ENCODE peak calls at places on chromosomes 7 and 10, in ten cellular contexts. E, Q, L, S, J, A, O, N, V and G are unnamed samples.

GRCh38 chr7:116420003-116420402 is 79.5 kb upstream of the CAV2 start:
- DNase-seq in E (no peak), Q (no peak), L (no peak), S (no peak), J (no peak), A (no peak), O (no peak), N (no peak), V (no peak), G (no peak)

GRCh38 chr10:114822771-114823463 is 1.3 kb downstream of the FHIP2A start:
- DNase-seq in E (no peak), Q (peak; percentile 54), L (peak; percentile 23), S (no peak), J (no peak), A (no peak), O (no peak), N (no peak), V (peak; percentile 80), G (no peak)

GRCh38 chr10:96512997-96513685 is 585 bp downstream of the TLL2 start:
- DNase-seq in E (no peak), Q (no peak), L (no peak), S (peak; percentile 55), J (no peak), A (peak; percentile 36), O (no peak), N (no peak), V (no peak), G (no peak)

GRCh38 chr10:127151541-127151940 is 44.9 kb downstream of the INSYN2A start:
- DNase-seq in E (no peak), Q (peak; percentile 2), L (no peak), S (no peak), J (no peak), A (no peak), O (no peak), N (no peak), V (peak; percentile 51), G (no peak)

GRCh38 chr7:149773446-149774236 is at the start of gene ZNF467:
- DNase-seq in E (peak; percentile 81), Q (no peak), L (no peak), S (peak; percentile 52), J (peak; percentile 36), A (peak; percentile 79), O (peak; percentile 87), N (no peak), V (peak; percentile 28), G (no peak)

GRCh38 chr10:116836087-116836486 is 13.2 kb upstream of the ENO4 start:
- DNase-seq in E (no peak), Q (no peak), L (no peak), S (peak; percentile 85), J (no peak), A (no peak), O (no peak), N (no peak), V (no peak), G (no peak)

GRCh38 chr7:519974-520458 is 370 bp upstream of the PDGFA start:
- DNase-seq in E (peak; percentile 88), Q (peak; percentile 74), L (no peak), S (peak; percentile 86), J (no peak), A (peak; percentile 63), O (peak; percentile 70), N (no peak), V (peak; percentile 57), G (no peak)

GRCh38 chr10:102832987-102833386 is 4.2 kb downstream of the CYP17A1 start:
- DNase-seq in E (no peak), Q (no peak), L (no peak), S (no peak), J (no peak), A (no peak), O (no peak), N (no peak), V (no peak), G (no peak)

GRCh38 chr10:12412671-12413368 is 63.5 kb downstream of the CAMK1D start:
- DNase-seq in E (no peak), Q (no peak), L (no peak), S (no peak), J (no peak), A (no peak), O (no peak), N (peak; percentile 2), V (no peak), G (no peak)

GRCh38 chr7:77222819-77223218 is 23.2 kb upstream of the FGL2 start:
- DNase-seq in E (no peak), Q (no peak), L (no peak), S (no peak), J (no peak), A (no peak), O (no peak), N (no peak), V (no peak), G (no peak)

GRCh38 chr7:92621026-92621540 is 30.9 kb upstream of the FAM133B start:
- DNase-seq in E (peak; percentile 76), Q (peak; percentile 78), L (peak; percentile 41), S (peak; percentile 67), J (peak; percentile 26), A (peak; percentile 28), O (peak; percentile 77), N (peak; percentile 53), V (peak; percentile 88), G (peak; percentile 85)

GRCh38 chr10:970311-971149 is 17.7 kb upstream of the GTPBP4 start:
- DNase-seq in E (no peak), Q (no peak), L (peak; percentile 93), S (no peak), J (no peak), A (no peak), O (no peak), N (no peak), V (peak; percentile 27), G (no peak)

GRCh38 chr10:71726673-71727428 is 7.3 kb upstream of the C10orf105 start:
- DNase-seq in E (no peak), Q (no peak), L (no peak), S (no peak), J (no peak), A (no peak), O (no peak), N (no peak), V (no peak), G (no peak)

GRCh38 chr10:71727429-71728217 is 8.0 kb upstream of the C10orf105 start:
- DNase-seq in E (no peak), Q (peak; percentile 28), L (peak; percentile 60), S (no peak), J (peak; percentile 51), A (peak; percentile 70), O (peak; percentile 70), N (peak; percentile 59), V (peak; percentile 18), G (no peak)

GRCh38 chr10:71729023-71729649 is 9.6 kb upstream of the C10orf105 start:
- DNase-seq in E (no peak), Q (peak; percentile 68), L (peak; percentile 8), S (no peak), J (no peak), A (peak; percentile 77), O (peak; percentile 74), N (no peak), V (peak; percentile 69), G (no peak)

GRCh38 chr10:71725998-71726672 is 6.6 kb upstream of the C10orf105 start:
- DNase-seq in E (no peak), Q (peak; percentile 33), L (peak; percentile 46), S (peak; percentile 61), J (no peak), A (no peak), O (no peak), N (no peak), V (peak; percentile 49), G (no peak)

DNA sequence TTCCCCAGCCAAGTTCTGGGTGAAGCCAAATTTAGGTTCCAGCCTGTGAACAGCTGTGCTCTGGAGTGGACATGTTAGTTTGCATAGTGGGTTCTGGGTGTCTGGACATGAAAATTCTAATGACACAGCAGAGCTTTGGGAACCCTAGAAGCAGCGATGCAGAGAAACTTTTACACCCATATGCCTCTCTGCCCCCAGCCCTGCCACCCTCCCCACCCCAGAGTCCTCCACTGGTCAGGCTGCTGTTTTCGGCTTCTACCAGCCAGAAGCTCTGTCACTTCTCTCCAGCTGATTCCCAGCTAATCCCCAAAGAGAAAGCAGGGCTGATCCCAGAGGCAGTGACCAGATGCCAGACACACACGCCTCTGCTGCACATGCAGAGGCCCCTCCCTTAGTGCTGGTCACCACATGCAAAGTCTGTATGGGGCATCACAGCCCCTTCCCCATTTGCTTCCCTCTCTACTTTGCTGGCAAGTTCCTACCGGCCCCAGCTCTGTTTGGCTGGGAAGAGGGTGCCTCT is 8.7 kb upstream of the C10orf105 start:
- DNase-seq in E (no peak), Q (no peak), L (no peak), S (peak; percentile 64), J (no peak), A (no peak), O (no peak), N (no peak), V (no peak), G (no peak)
- H3K4me3 ChIP-seq in E (no peak overlapping the region), Q (no peak overlapping the region), L (no peak overlapping the region), S (no peak overlapping the region), J (no peak overlapping the region), A (peak overlapping the region; percentile 10), O (no peak overlapping the region), N (no peak overlapping the region), V (no peak overlapping the region), G (no peak overlapping the region)

GRCh38 chr10:18793951-18794350 is 134.7 kb downstream of the ARL5B start:
- DNase-seq in E (no peak), Q (peak; percentile 14), L (peak; percentile 4), S (peak; percentile 39), J (no peak), A (no peak), O (no peak), N (no peak), V (peak; percentile 44), G (peak; percentile 8)
- TF ChIP-seq CTCF in E (peak; percentile 16), Q (peak; percentile 12), L (peak; percentile 30), S (peak; percentile 64), J (peak; percentile 35), A (peak; percentile 40), O (peak; percentile 32), N (no peak), V (peak; percentile 63), G (peak; percentile 73)

DNA sequence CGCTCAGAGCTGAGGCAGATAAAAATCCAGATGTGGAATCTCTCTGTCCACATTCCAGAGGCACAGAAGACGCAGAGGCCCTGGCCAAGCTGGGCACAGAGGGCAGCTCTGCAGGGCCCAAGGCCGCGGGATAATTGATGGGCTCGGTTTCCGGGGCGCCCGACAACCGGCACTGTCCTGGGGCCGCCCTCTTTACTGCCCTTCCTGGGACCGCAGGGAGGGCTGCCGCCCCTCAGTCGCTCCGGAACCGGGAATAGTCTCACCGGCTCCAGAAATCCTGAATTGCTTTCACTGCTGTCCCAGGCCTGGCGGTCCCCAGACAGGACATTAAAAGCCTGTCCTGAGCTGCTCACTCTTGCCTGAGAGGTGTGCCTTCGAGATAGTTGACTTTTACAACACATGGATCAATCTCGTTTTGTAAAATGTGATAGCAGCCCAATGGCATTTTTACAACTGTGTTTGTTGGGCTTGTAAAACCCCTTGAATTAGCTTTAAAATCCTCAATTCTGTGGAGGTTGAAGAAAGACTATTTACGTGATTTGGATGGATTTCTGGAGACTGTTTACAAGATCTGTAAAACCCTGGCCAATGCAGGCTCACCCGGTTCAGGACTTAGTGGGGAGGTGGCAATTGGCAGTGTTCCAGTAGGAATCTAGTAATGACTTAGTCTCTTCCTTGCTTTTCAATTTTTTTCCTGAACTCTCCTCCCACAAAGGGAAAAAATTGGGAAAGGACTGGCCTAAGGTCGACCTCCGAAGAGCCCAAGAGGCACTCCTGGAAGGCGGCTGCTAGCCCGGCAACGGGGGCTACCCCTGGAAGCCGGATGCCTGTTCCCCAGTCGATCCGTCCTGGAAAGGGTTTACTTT is 1.4 kb upstream of the HOXA6 start:
- DNase-seq in E (peak; percentile 62), Q (peak; percentile 46), L (no peak), S (no peak), J (no peak), A (no peak), O (no peak), N (no peak), V (peak; percentile 69), G (no peak)
- H3K27ac ChIP-seq in E (peak overlapping the region; percentile 71), Q (peak overlapping the region; percentile 46), L (no peak overlapping the region), S (no peak overlapping the region), J (peak overlapping the region; percentile 77), A (peak overlapping the region; percentile 30), O (no peak overlapping the region), N (no peak overlapping the region), V (peak overlapping the region; percentile 84), G (peak overlapping the region; percentile 90)

GRCh38 chr7:45564485-45564884 is 9.7 kb upstream of the ADCY1 start:
- DNase-seq in E (no peak), Q (no peak), L (no peak), S (no peak), J (no peak), A (no peak), O (no peak), N (no peak), V (no peak), G (no peak)
- H3K4me3 ChIP-seq in E (no peak overlapping the region), Q (no peak overlapping the region), L (no peak overlapping the region), S (no peak overlapping the region), J (no peak overlapping the region), A (peak overlapping the region; percentile 52), O (no peak overlapping the region), N (no peak overlapping the region), V (no peak overlapping the region), G (no peak overlapping the region)